ENCODE peak calls at places on chromosomes 3 and 15, in six cellular contexts. E is transverse colon, V is IMR-90, A is kidney epithelial cell, T is HepG2, Y is GM12865. I is an unnamed sample.

GRCh38 chr3:3707858-3708768 is 91.1 kb upstream of the LRRN1 start:
- DNase-seq in V (no peak), T (no peak), E (no peak), A (no peak), Y (no peak), I (peak)

GRCh38 chr15:51726302-51727073 is 11.0 kb downstream of the LYSMD2 start:
- DNase-seq in V (peak), Y (peak), A (peak), T (peak), E (peak), I (peak)

GRCh38 chr3:33438284-33438668 is 1.9 kb downstream of the UBP1 start:
- DNase-seq in V (peak), A (no peak), T (peak), E (no peak), Y (peak), I (peak)

GRCh38 chr15:36403351-36403750 is 176.1 kb upstream of the CDIN1 start:
- DNase-seq in Y (no peak), V (no peak), A (no peak), E (no peak), T (no peak), I (no peak)

GRCh38 chr3:134663646-134664456 is 13.0 kb upstream of the KY start:
- DNase-seq in Y (no peak), T (no peak), V (peak), A (no peak), E (no peak), I (no peak)

GRCh38 chr3:58260261-58260731 is 22.7 kb downstream of the ABHD6 start:
- DNase-seq in E (no peak), V (peak), T (no peak), A (peak), Y (no peak), I (peak)

GRCh38 chr15:99716540-99716939 is 16.7 kb downstream of the LYSMD4 start:
- DNase-seq in V (no peak), Y (no peak), T (no peak), E (no peak), A (no peak), I (no peak)

GRCh38 chr3:141575879-141576743 is 89.3 kb downstream of the RASA2 start:
- DNase-seq in E (no peak), Y (peak), V (peak), T (peak), A (no peak), I (peak)

GRCh38 chr3:189766416-189766815 is 135.2 kb downstream of the TP63 start:
- DNase-seq in V (peak), E (no peak), Y (no peak), A (no peak), T (no peak), I (no peak)

GRCh38 chr3:194685723-194686413 is at the start of gene FAM43A:
- DNase-seq in Y (peak), A (no peak), T (peak), E (peak), V (peak), I (peak)
- TF ChIP-seq CTCF in Y (peak), A (peak), T (peak), E (peak), V (peak), I (peak)

GRCh38 chr15:45221967-45222366 is 30.1 kb upstream of the SLC28A2 start:
- DNase-seq in V (no peak), Y (no peak), T (no peak), A (no peak), E (no peak), I (no peak)

GRCh38 chr15:45224596-45225217 is 27.3 kb upstream of the SLC28A2 start:
- DNase-seq in A (no peak), V (no peak), Y (no peak), T (no peak), E (no peak), I (no peak)

GRCh38 chr15:45221053-45221599 is 30.9 kb upstream of the SLC28A2 start:
- DNase-seq in E (no peak), T (no peak), A (no peak), V (no peak), Y (no peak), I (no peak)

GRCh38 chr15:45228931-45229330 is 23.1 kb upstream of the SLC28A2 start:
- DNase-seq in V (no peak), A (no peak), E (no peak), T (no peak), Y (no peak), I (no peak)

GRCh38 chr15:45225506-45226273 is 26.3 kb upstream of the SLC28A2 start:
- DNase-seq in A (no peak), E (no peak), Y (no peak), V (no peak), T (peak), I (no peak)
- TF ChIP-seq CTCF in A (no peak), E (no peak), Y (peak), V (no peak), T (peak), I (no peak)

GRCh38 chr15:41474941-41475340 is 18.7 kb upstream of the ITPKA start:
- DNase-seq in T (no peak), E (peak), Y (no peak), A (no peak), V (no peak), I (no peak)
- TF ChIP-seq CTCF in T (no peak), E (no peak), Y (no peak), A (no peak), V (no peak), I (no peak)

GRCh38 chr3:6204891-6205290 is 656.0 kb upstream of the GRM7 start:
- DNase-seq in A (no peak), Y (peak), V (no peak), E (no peak), T (no peak), I (no peak)
- TF ChIP-seq CTCF in A (peak), Y (peak), V (no peak), E (peak), T (no peak), I (no peak)

GRCh38 chr3:6622260-6622659 is 238.7 kb upstream of the GRM7 start:
- DNase-seq in V (no peak), A (no peak), Y (no peak), T (no peak), E (no peak), I (no peak)

GRCh38 chr3:6622712-6623111 is 238.2 kb upstream of the GRM7 start:
- DNase-seq in A (no peak), Y (no peak), V (no peak), E (no peak), T (no peak), I (no peak)
- TF ChIP-seq CTCF in A (no peak), Y (no peak), V (no peak), E (no peak), T (no peak), I (no peak)

GRCh38 chr15:61835476-61836106 is 224.7 kb downstream of the VPS13C start:
- DNase-seq in Y (peak), V (peak), E (peak), A (no peak), T (peak), I (peak)

GRCh38 chr15:61835029-61835428 is 225.2 kb downstream of the VPS13C start:
- DNase-seq in A (no peak), E (no peak), V (no peak), Y (no peak), T (no peak), I (no peak)

GRCh38 chr15:61831505-61831921 is 228.7 kb downstream of the VPS13C start:
- DNase-seq in T (no peak), E (no peak), A (no peak), V (no peak), Y (no peak), I (no peak)

GRCh38 chr15:61832223-61832622 is 228.0 kb downstream of the VPS13C start:
- DNase-seq in A (no peak), T (no peak), E (no peak), V (no peak), Y (no peak), I (no peak)

DNA sequence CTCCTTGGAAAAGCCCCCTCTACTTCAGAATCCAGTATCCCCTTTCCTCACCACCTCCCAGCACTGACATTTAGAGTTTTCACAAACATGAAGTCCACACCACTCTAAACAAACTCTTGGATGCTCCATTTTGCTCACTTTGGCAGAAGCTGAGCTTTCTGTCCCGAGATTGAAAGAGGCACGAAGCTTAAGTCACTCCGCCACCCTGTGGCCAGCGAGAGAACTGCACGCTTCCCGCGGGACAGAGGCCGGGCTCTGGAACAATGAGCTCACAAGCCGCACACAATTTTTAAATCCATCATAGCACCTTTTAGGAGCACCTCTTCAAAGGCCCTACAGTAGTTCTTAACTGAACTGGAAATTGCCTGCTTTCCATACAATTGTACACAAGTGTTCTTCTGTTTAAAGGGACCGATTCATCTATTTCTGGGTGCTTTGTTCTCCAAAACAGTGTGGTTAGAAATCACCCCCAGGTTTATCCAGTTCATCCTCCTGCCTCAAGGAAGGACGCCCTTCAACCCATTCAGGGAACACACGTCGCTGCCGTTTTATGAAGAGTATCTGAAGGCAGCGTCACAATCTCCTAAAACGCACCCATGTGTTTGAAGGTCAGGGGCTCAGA is 226.1 kb downstream of the VPS13C start:
- DNase-seq in T (peak), E (peak), V (peak), Y (peak), A (peak), I (peak)
- TF ChIP-seq CTCF in T (peak), E (peak), V (peak), Y (peak), A (peak), I (peak)

DNA sequence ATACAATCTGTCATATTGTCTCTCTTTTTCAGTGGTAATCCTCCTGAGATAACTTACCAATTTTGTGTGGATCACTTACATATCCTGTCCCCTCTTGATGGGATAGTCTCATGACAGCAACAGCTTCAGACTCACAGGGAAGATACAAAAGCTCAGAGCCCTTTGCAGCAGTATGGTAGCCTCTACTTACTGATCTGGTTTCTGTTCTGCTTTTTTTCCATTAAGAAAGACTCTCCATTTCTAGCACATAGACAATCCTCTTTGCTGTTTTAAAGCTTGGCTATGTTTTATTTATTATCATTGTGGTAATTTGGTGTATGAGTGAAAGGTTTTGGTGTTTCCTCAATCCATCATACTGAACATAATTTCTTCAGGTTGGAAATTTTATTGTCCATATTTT is 25.4 kb upstream of the SOX14 start:
- DNase-seq in E (no peak), A (no peak), Y (no peak), V (no peak), T (no peak), I (no peak)
- TF ChIP-seq CTCF in E (no peak), A (no peak), Y (no peak), V (no peak), T (no peak), I (no peak)

GRCh38 chr15:85044251-85044853 is 62.7 kb downstream of the PDE8A start:
- DNase-seq in V (peak), T (peak), Y (peak), E (peak), A (peak), I (peak)
- TF ChIP-seq CTCF in V (peak), T (peak), Y (peak), E (peak), A (peak), I (peak)

DNA sequence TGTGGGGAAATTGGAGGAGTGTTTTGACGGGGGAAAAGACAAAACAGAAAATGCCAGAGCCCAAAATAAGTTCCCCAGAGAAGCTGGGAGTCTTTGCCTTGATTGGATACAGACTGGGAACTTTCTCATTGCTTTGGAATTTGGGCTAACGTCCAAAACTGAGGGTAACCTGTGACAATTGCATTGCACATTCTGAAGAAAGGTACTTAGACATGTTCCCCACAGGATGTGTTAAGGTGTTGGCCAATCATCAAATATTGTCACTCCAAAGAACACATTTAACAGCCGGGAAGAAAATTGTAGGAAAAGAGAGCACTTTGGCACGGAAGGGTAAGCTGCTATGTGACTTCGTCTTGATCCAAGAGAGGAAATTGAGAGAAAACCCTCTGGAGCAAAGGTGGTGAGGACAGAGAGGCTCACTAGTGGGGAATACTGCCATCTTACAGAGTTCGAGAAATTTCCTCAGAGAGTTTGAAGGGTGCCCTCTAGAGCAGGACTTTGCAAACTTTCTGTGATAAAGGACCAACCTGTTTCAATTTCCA is 619.5 kb upstream of the TBL1XR1 start:
- DNase-seq in T (peak), Y (no peak), A (peak), E (no peak), V (peak), I (peak)
- TF ChIP-seq CTCF in T (peak), Y (no peak), A (peak), E (no peak), V (no peak), I (no peak)